ENCODE peak calls at places on chromosomes 13 and 19, in eight cellular contexts. B is right lobe of liver, U is heart left ventricle, A is T-helper 17 cell, N is neuronal stem cell, Q is adipocyte, P is Caco-2, W is aorta. O is an unnamed sample. For H3K9me3, the result is how much of the 10 kb centered on the place peaks cover.

GRCh38 chr13:86383151-86383550 is 583.9 kb upstream of the SLITRK6 start:
- DNase-seq in Q (no peak), U (no peak), A (no peak), P (no peak), N (no peak), W (no peak), B (no peak), O (no peak)

GRCh38 chr19:17873661-17874422 is 2.1 kb downstream of the SLC5A5 start:
- DNase-seq in N (peak), Q (no peak), W (no peak), A (peak), B (no peak), U (no peak), P (peak), O (peak)

GRCh38 chr13:110583178-110583865 is 21.8 kb upstream of the RAB20 start:
- DNase-seq in U (no peak), P (no peak), W (no peak), Q (no peak), A (no peak), B (no peak), N (no peak), O (no peak)

GRCh38 chr19:16301999-16302694 is 22.5 kb upstream of the KLF2 start:
- DNase-seq in Q (no peak), N (no peak), U (no peak), A (no peak), P (no peak), W (no peak), B (no peak), O (no peak)

GRCh38 chr19:55563261-55563690 is 17.4 kb downstream of the ZNF579 start:
- DNase-seq in Q (no peak), W (no peak), U (peak), P (no peak), B (no peak), N (no peak), A (no peak), O (no peak)

GRCh38 chr13:52846567-52847321 is 1.7 kb downstream of the PCDH8 start:
- DNase-seq in B (peak), A (no peak), Q (no peak), U (peak), P (no peak), W (peak), N (peak), O (peak)

GRCh38 chr13:106357198-106357597 is 178.3 kb downstream of the EFNB2 start:
- DNase-seq in Q (peak), P (no peak), N (peak), U (no peak), W (no peak), A (no peak), B (no peak), O (no peak)

GRCh38 chr13:24671367-24672117 is 8.7 kb upstream of the ATP12A start:
- DNase-seq in Q (peak), W (no peak), N (peak), B (peak), P (peak), U (no peak), A (no peak), O (peak)

GRCh38 chr19:18669524-18669817 is 14.0 kb upstream of the CRTC1 start:
- DNase-seq in P (no peak), Q (no peak), W (no peak), A (no peak), U (no peak), N (no peak), B (no peak), O (no peak)

GRCh38 chr13:110593430-110594130 is 21.8 kb upstream of the NAXD start:
- DNase-seq in W (no peak), Q (peak), A (no peak), N (no peak), P (peak), U (no peak), B (no peak), O (peak)

GRCh38 chr19:3132971-3133792 is 2.7 kb upstream of the GNA15 start:
- DNase-seq in P (no peak), Q (no peak), A (peak), U (peak), B (no peak), W (no peak), N (no peak), O (peak)

GRCh38 chr19:42113641-42114348 is 18.5 kb downstream of the POU2F2 start:
- DNase-seq in A (no peak), W (peak), N (no peak), Q (peak), U (no peak), B (no peak), P (no peak), O (no peak)

GRCh38 chr13:45658586-45659235 is 43.2 kb upstream of the ERICH6B start:
- DNase-seq in A (no peak), Q (peak), U (no peak), B (no peak), P (no peak), N (no peak), W (no peak), O (no peak)

GRCh38 chr13:48533207-48533499 is 273 bp upstream of the RCBTB2 start:
- DNase-seq in B (no peak), A (no peak), U (no peak), N (no peak), Q (no peak), W (no peak), P (no peak), O (no peak)

GRCh38 chr19:45809643-45810159 is 5.4 kb downstream of the RSPH6A start:
- DNase-seq in P (no peak), Q (peak), A (no peak), U (no peak), N (no peak), B (no peak), W (no peak), O (no peak)

GRCh38 chr13:23506071-23506820 is 64.0 kb upstream of the TNFRSF19 start:
- DNase-seq in P (no peak), N (no peak), U (no peak), W (no peak), Q (peak), B (no peak), A (no peak), O (no peak)

GRCh38 chr19:362683-363082 is 18.1 kb upstream of the MIER2 start:
- DNase-seq in B (no peak), A (no peak), P (no peak), U (peak), W (no peak), Q (no peak), N (no peak), O (no peak)

GRCh38 chr19:1277061-1277460 is 1.7 kb downstream of the FAM174C start:
- DNase-seq in W (no peak), N (no peak), A (no peak), B (peak), Q (no peak), U (no peak), P (no peak), O (no peak)

GRCh38 chr19:14061751-14062557 is at the start of gene PALM3:
- DNase-seq in U (no peak), P (peak), W (no peak), Q (no peak), N (no peak), A (no peak), B (peak), O (no peak)

GRCh38 chr13:108087813-108088212 is 127.5 kb downstream of the LIG4 start:
- DNase-seq in B (no peak), W (no peak), U (no peak), N (no peak), P (no peak), Q (no peak), A (no peak), O (no peak)

GRCh38 chr19:9130965-9131364 is 4.2 kb upstream of the OR7G3 start:
- DNase-seq in N (no peak), P (no peak), U (no peak), W (no peak), A (no peak), Q (no peak), B (no peak), O (no peak)

GRCh38 chr13:74253161-74253560 is 119.0 kb upstream of the KLF12 start:
- DNase-seq in U (no peak), A (no peak), Q (no peak), B (no peak), P (no peak), N (no peak), W (no peak), O (no peak)

DNA sequence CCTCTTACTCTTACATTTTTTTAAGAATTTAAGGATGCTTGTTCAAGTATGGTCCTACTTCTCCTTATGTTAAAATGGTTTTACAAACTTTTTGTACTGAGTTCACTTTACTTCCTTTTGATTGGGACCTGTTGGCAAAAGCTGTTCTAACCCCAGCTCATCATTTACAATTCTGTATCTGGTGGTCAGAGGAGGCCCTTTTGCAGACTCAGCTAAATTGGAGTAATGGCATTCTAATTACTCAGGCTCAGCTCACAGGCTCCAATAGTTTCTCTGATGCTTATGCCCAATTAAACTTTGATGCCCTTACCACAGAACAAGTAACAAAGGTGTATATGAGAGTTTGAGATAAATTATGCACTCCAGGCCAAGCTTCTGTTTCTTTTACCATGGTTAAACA is 1632.0 kb downstream of the UQCRFS1 start:
- DNase-seq in B (no peak), U (no peak), W (no peak), N (no peak), Q (no peak), P (no peak), A (no peak), O (no peak)
- H3K9me3 ChIP-seq in B (under half), U (under half), W (under half), N (under half), Q (half or more), P (under half), A (under half), O (under half)

GRCh38 chr19:43330726-43331434 is 22.6 kb upstream of the CD177 start:
- DNase-seq in W (no peak), B (no peak), P (no peak), N (no peak), Q (no peak), U (no peak), A (no peak), O (no peak)

GRCh38 chr19:43331435-43332010 is 22.0 kb upstream of the CD177 start:
- DNase-seq in N (no peak), W (no peak), B (no peak), A (no peak), Q (no peak), P (no peak), U (no peak), O (no peak)

GRCh38 chr19:43329989-43330388 is 23.5 kb upstream of the CD177 start:
- DNase-seq in B (no peak), N (no peak), U (no peak), P (no peak), Q (no peak), A (no peak), W (no peak), O (no peak)

GRCh38 chr19:43337737-43338136 is 15.7 kb upstream of the CD177 start:
- DNase-seq in P (no peak), N (no peak), B (no peak), U (no peak), Q (no peak), A (no peak), W (no peak), O (no peak)

GRCh38 chr19:43332058-43332922 is 21.2 kb upstream of the CD177 start:
- DNase-seq in B (no peak), P (no peak), U (no peak), A (no peak), N (no peak), W (no peak), Q (no peak), O (no peak)
- H3K9me3 ChIP-seq in B (under half), P (under half), U (under half), A (under half), N (under half), W (under half), Q (under half), O (under half)

DNA sequence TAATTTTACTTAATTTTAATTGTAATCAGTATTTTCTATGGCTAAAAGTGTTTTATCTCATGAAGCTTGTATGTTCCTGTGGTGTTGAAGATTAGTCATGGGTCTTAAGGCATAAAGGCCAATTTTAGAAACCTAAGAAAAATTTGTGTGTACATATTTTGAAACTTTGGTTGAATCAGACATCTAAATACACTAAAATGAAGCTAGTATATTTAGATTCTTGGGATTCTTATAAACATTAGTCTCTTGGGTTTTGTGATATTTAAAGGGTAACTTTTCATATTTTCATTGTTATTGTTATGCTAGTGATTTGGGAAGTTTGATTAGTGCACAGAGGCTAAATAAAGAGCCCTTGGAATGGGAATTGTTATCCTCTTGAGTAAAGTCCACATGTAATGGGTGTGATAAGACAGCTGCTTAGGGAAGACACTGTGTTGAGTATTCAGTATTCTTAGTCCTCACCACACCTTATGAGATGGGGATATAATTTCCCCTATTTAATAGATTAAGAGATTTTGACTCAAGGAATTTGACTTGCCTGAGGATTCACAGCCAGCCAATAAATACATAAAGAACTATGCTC is 24.6 kb downstream of the UBA2 start:
- DNase-seq in B (no peak), N (no peak), U (no peak), P (no peak), A (no peak), W (no peak), Q (peak), O (no peak)
- H3K9me3 ChIP-seq in B (under half), N (under half), U (under half), P (under half), A (under half), W (under half), Q (under half), O (under half)

GRCh38 chr13:42592915-42593718 is 19.2 kb downstream of the TNFSF11 start:
- DNase-seq in P (no peak), Q (no peak), W (no peak), N (no peak), B (no peak), U (no peak), A (no peak), O (no peak)

GRCh38 chr13:42591602-42592001 is 17.6 kb downstream of the TNFSF11 start:
- DNase-seq in U (no peak), A (no peak), N (no peak), B (no peak), Q (no peak), W (no peak), P (no peak), O (no peak)

GRCh38 chr13:42597505-42597904 is 23.6 kb downstream of the TNFSF11 start:
- DNase-seq in P (no peak), Q (no peak), U (no peak), B (no peak), N (no peak), A (no peak), W (no peak), O (no peak)

GRCh38 chr13:42594577-42595571 is 20.9 kb downstream of the TNFSF11 start:
- DNase-seq in Q (peak), W (no peak), A (peak), U (no peak), P (peak), N (peak), B (peak), O (peak)

DNA sequence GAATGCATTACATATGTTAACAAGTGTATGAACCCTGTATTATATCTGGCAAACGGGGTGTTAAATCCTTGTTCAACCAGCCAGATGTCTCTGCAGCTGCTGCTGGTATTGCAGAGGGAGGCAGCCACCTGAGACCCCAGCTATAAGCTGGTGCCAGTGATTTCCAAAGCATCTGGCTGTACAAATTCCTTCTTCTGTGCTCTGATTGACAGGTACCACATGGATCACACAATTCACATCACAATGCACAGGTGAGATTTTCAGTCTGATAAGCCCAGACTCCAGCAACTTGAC is 19.7 kb downstream of the TNFSF11 start:
- DNase-seq in B (no peak), Q (no peak), P (no peak), A (no peak), U (no peak), W (no peak), N (no peak), O (no peak)
- H3K9me3 ChIP-seq in B (under half), Q (under half), P (under half), A (under half), U (under half), W (under half), N (under half), O (under half)

GRCh38 chr13:91085127-91085526 is 262.4 kb upstream of the MIR17HG start:
- DNase-seq in U (no peak), Q (no peak), B (no peak), N (no peak), P (no peak), W (no peak), A (no peak), O (no peak)

DNA sequence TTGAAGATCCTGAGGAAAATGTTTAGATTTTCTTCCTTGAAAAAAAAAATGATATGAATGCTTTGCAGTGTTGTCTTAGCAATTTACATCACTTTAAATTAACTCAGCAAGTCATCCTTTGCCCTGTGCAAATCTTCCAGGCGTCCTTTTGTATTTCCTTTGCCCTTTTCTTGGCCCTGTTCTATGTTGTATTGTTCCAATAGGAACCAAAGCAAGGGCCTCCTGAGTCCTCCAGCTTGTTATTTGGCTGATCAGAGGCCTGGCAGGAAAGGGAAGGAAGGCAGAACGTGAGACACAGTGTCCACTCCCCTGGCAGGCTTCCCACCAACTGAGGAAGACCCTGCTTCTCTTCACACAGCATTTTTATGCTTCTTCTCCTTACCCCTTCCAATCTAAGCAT is 260.2 kb upstream of the MIR17HG start:
- DNase-seq in U (no peak), Q (no peak), W (no peak), B (no peak), P (no peak), A (no peak), N (no peak), O (no peak)
- H3K9me3 ChIP-seq in U (under half), Q (under half), W (under half), B (under half), P (under half), A (under half), N (under half), O (under half)

O was measured in CD4-positive, alpha-beta memory T cell.